ENCODE peak calls at places on chromosomes 1 and 21, in four cellular contexts. A is glomerular endothelial cell, Q is T47D, Y is NCI-H2107. V is an unnamed sample.

GRCh38 chr1:212432706-212433576 is at the start of gene NENF:
- DNase-seq in A (no peak), Q (peak), Y (peak), V (peak)

GRCh38 chr1:87796521-87796920 is 467.8 kb downstream of the LMO4 start:
- DNase-seq in A (no peak), Q (no peak), Y (no peak), V (no peak)

GRCh38 chr1:204751883-204752687 is 66.5 kb upstream of the LRRN2 start:
- DNase-seq in A (no peak), Q (no peak), Y (no peak), V (peak)

GRCh38 chr1:172363852-172364251 is 56.6 kb upstream of the C1orf105 start:
- DNase-seq in A (no peak), Q (no peak), Y (no peak), V (no peak)

GRCh38 chr1:97396463-97396862 is 524.4 kb downstream of the DPYD start:
- DNase-seq in A (no peak), Q (no peak), Y (no peak), V (no peak)

GRCh38 chr1:172279951-172280350 is 140.5 kb upstream of the C1orf105 start:
- DNase-seq in A (no peak), Q (no peak), Y (no peak), V (no peak)

GRCh38 chr1:25782608-25783201 is 17.3 kb upstream of the SELENON start:
- DNase-seq in A (no peak), Q (no peak), Y (peak), V (no peak)

GRCh38 chr1:90708826-90709225 is 8.3 kb downstream of the BARHL2 start:
- DNase-seq in A (no peak), Q (no peak), Y (no peak), V (no peak)

GRCh38 chr1:160030657-160031367 is 978 bp downstream of the PIGM start:
- DNase-seq in A (no peak), Q (peak), Y (no peak), V (no peak)

GRCh38 chr1:156627313-156627880 is 8.2 kb downstream of the HAPLN2 start:
- DNase-seq in A (no peak), Q (no peak), Y (no peak), V (no peak)

GRCh38 chr1:208243851-208244583 is at the start of gene PLXNA2:
- DNase-seq in A (no peak), Q (peak), Y (peak), V (peak)

GRCh38 chr1:198330982-198331620 is 174.3 kb downstream of the NEK7 start:
- DNase-seq in A (no peak), Q (no peak), Y (no peak), V (no peak)

GRCh38 chr1:160346953-160347352 is 3.8 kb downstream of the NCSTN start:
- DNase-seq in A (no peak), Q (no peak), Y (no peak), V (peak)

GRCh38 chr1:226827458-226827857 is 43.0 kb upstream of the PSEN2 start:
- DNase-seq in A (no peak), Q (no peak), Y (no peak), V (peak)

GRCh38 chr1:2602866-2603520 is 16.4 kb downstream of the PRXL2B start:
- DNase-seq in A (no peak), Q (no peak), Y (no peak), V (no peak)

GRCh38 chr1:226624526-226624925 is 76.0 kb downstream of the STUM start:
- DNase-seq in A (no peak), Q (no peak), Y (no peak), V (no peak)

GRCh38 chr1:31830511-31830910 is 14.7 kb upstream of the SPOCD1 start:
- DNase-seq in A (no peak), Q (no peak), Y (peak), V (no peak)

GRCh38 chr1:81801032-81801833 is 499 bp downstream of the ADGRL2 start:
- DNase-seq in A (peak), Q (peak), Y (peak), V (peak)

GRCh38 chr21:20591294-20591693 is 406.9 kb upstream of the NCAM2 start:
- DNase-seq in A (no peak), Q (no peak), Y (no peak), V (no peak)

GRCh38 chr1:47755368-47755990 is 241.7 kb downstream of the TRABD2B start:
- DNase-seq in A (no peak), Q (no peak), Y (no peak), V (no peak)

GRCh38 chr1:31155216-31155806 is 84.4 kb downstream of the NKAIN1 start:
- DNase-seq in A (no peak), Q (peak), Y (no peak), V (peak)

GRCh38 chr1:28927442-28928305 is 13.3 kb downstream of the EPB41 start:
- DNase-seq in A (no peak), Q (no peak), Y (no peak), V (no peak)

GRCh38 chr1:119275145-119275929 is 93.2 kb upstream of the HAO2 start:
- DNase-seq in A (peak), Q (no peak), Y (no peak), V (peak)

GRCh38 chr21:32797679-32798078 is 26.1 kb upstream of the PAXBP1 start:
- DNase-seq in A (no peak), Q (no peak), Y (no peak), V (no peak)

V was measured in mucosa of descending colon.